ENCODE peak calls at places on chromosomes 16 and 17, in five cellular contexts. I, S, N, G and U are unnamed samples.

GRCh38 chr16:57186630-57187507 is 740 bp downstream of the RSPRY1 start:
- DNase-seq in G (no peak), N (peak), I (peak), S (no peak), U (no peak)

GRCh38 chr17:73288534-73289302 is 23.1 kb downstream of the CDC42EP4 start:
- DNase-seq in N (peak), G (peak), S (no peak), I (no peak), U (no peak)

GRCh38 chr16:54282202-54282922 is 4.2 kb downstream of the IRX3 start:
- DNase-seq in G (peak), N (peak), S (no peak), I (peak), U (no peak)

GRCh38 chr16:11024333-11025053 is 80.1 kb downstream of the CLEC16A start:
- DNase-seq in I (no peak), S (no peak), G (no peak), N (no peak), U (no peak)

GRCh38 chr17:7336240-7337175 is at the start of gene ACAP1:
- DNase-seq in N (no peak), S (peak), G (no peak), I (no peak), U (no peak)

GRCh38 chr16:58024673-58025350 is 742 bp upstream of the MMP15 start:
- DNase-seq in S (no peak), G (peak), N (peak), I (no peak), U (no peak)

GRCh38 chr17:69012895-69013805 is 47.6 kb downstream of the ABCA9 start:
- DNase-seq in I (no peak), G (no peak), N (no peak), S (no peak), U (no peak)

GRCh38 chr16:64061621-64062020 is 1060.2 kb downstream of the CDH11 start:
- DNase-seq in N (no peak), G (no peak), S (no peak), I (no peak), U (no peak)

GRCh38 chr16:72241930-72242329 is 70.0 kb upstream of the PMFBP1 start:
- DNase-seq in I (peak), N (peak), G (no peak), S (no peak), U (no peak)

GRCh38 chr16:10886739-10887269 is 9.8 kb downstream of the CIITA start:
- DNase-seq in N (no peak), S (no peak), G (no peak), I (no peak), U (no peak)

GRCh38 chr17:63844293-63844672 is 1.8 kb upstream of the SMARCD2 start:
- DNase-seq in S (no peak), I (no peak), N (no peak), G (peak), U (no peak)

GRCh38 chr17:41654134-41654907 is 29.9 kb upstream of the KRT17 start:
- DNase-seq in I (peak), G (peak), N (no peak), S (no peak), U (peak)

GRCh38 chr17:4753392-4753791 is 13.7 kb upstream of the CXCL16 start:
- DNase-seq in S (no peak), I (no peak), G (no peak), N (no peak), U (no peak)

GRCh38 chr17:8900626-8901585 is 33.4 kb upstream of the PIK3R6 start:
- DNase-seq in G (no peak), N (no peak), I (no peak), S (no peak), U (no peak)

GRCh38 chr17:35801583-35802224 is 6.3 kb upstream of the MMP28 start:
- DNase-seq in N (no peak), G (peak), S (no peak), I (no peak), U (no peak)

GRCh38 chr17:77779711-77780539 is 178.6 kb upstream of the TNRC6C start:
- DNase-seq in S (no peak), N (no peak), G (peak), I (no peak), U (no peak)

GRCh38 chr16:2835638-2836493 is 5.8 kb downstream of the ZG16B start:
- DNase-seq in I (peak), N (no peak), G (peak), S (no peak), U (peak)

GRCh38 chr16:24775455-24775854 is 46.0 kb downstream of the TNRC6A start:
- DNase-seq in N (no peak), G (no peak), I (no peak), S (no peak), U (no peak)

GRCh38 chr17:33288954-33289353 is 4.1 kb downstream of the ASIC2 start:
- DNase-seq in I (no peak), S (no peak), G (no peak), N (no peak), U (no peak)

GRCh38 chr17:43671075-43671692 is 9.5 kb upstream of the MEOX1 start:
- DNase-seq in N (no peak), G (no peak), S (no peak), I (no peak), U (no peak)

GRCh38 chr17:70080541-70081347 is 5.7 kb downstream of the KCNJ16 start:
- DNase-seq in N (no peak), G (no peak), I (no peak), S (no peak), U (no peak)

GRCh38 chr16:3950343-3951193 is 70.1 kb upstream of the CREBBP start:
- DNase-seq in I (peak), G (peak), N (peak), S (no peak), U (no peak)

GRCh38 chr16:5379948-5380347 is 282.4 kb upstream of the EEF2KMT start:
- DNase-seq in I (no peak), N (no peak), G (no peak), S (no peak), U (no peak)

GRCh38 chr16:86252596-86252995 is 257.7 kb upstream of the FOXF1 start:
- DNase-seq in I (no peak), S (no peak), G (no peak), N (no peak), U (no peak)

GRCh38 chr16:85826686-85827247 is 27.3 kb downstream of the COX4I1 start:
- DNase-seq in I (no peak), G (no peak), S (no peak), N (no peak), U (no peak)

GRCh38 chr16:72561-73537 is at the start of gene RHBDF1:
- DNase-seq in I (peak), S (no peak), G (peak), N (peak), U (no peak)

DNA sequence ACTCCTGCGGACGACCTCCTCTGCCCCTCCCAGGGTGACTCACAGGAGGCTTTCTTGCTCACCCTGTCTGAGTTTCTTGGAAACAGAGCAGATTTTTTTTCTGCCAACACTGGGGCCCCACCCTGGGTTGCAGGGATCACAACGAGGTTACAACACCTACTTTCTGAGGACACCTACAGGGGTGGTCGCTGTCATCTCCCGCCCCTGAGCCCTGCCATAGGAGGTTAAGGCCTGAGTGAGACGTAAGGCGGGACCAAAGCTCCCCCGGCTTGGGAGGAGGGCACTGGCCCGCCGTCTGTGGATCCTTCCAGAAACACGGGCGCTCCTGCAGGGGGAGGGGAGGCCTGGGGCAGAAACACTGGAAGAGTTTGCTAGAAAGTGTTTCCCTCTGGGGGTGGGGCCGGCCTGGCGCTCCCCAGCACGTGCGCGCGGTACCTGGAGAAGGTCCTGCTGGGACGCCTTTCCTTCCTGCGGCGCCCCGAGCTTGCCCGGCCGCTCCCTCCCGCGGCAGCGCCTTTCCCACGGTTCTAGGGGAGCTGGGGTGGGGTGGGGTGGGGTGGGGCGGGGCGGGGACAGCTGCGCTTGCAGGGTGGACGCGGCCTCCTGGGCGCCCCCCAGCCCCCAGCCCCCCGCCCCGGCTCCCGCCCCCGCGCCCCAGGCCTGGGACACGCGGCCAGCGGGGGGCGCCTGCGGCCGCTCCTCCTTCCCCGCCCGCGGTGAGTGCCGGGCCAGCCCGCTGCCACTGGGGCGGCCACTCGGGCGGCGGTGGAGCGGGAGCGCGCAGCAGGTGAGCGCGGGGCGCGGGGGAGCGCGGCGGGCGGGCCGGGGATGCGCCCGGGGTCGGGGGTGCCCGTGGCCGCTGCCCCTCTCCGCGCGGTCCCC is 20.7 kb upstream of the ADCY7 start:
- DNase-seq in N (peak), S (no peak), I (peak), G (no peak), U (peak)
- H3K27ac ChIP-seq in N (peak), S (no peak), I (peak), G (no peak), U (peak)

DNA sequence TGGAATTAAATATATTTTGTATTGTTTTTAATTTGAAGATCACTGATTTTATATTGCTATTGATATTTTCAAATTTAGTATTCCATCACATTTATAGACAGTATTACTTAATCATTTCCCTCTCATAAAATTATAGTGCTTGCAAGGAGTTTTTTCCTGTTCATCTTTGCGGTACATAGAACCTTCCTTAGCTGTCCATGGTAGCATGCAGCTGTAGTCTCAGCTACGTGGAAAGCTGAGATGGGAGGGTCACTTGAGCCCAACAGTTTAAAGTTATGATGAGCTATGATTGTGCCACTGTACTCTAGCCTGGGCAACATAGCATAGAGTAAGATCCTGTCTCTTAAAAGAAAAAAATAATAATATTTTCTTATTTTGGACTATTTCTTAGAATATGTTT is 215.8 kb upstream of the CHMP6 start:
- DNase-seq in S (no peak), G (no peak), I (no peak), N (no peak), U (no peak)
- H3K27ac ChIP-seq in S (no peak), G (peak), I (no peak), N (no peak), U (no peak)

DNA sequence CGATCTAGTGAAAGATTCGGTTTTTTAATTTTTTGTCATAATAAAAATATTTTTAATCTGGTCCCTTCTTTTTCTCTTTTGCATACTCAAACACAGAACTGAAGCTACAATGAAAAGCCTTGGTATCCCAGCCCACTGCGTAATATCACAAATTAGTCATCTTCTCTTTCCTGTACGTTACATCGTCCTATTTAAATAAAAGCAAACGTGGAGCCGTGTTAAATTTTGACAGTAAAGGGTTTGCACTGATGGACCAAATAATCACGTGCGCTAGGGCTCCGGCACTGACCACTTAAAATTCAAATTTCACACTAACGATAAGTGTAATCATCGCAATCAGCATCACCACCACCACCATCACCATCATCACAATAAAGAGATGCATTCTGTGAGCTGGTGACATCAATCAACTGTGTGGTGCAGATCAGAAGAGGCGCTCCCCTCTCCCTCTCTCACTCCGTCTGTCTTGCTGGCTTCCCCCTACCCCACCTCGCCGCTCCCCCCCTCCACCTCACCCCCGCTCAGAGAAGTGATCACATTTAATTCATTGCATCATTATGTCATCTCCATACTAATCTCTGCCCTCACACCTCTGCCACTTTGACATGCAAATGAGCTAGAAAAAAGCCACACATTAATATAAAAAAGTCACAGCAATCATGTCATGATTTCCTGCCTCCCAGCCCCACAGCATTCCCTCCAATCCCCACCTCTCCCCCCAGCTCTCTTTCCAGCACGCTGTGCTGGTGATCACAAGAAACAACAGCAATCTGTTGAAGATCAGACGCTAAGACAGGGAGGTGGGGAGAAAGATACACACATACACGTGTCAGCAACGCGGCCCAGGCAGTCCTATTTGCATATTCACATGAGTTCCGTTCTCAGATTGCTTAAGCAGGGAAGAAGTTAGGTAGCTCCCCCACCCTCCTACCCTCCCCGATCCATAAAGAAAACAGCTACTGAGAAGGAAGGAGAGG is 405.8 kb upstream of the PSMD7 start:
- DNase-seq in S (no peak), G (no peak), I (no peak), N (no peak), U (no peak)
- H3K27ac ChIP-seq in S (no peak), G (no peak), I (no peak), N (no peak), U (no peak)

GRCh38 chr16:27624154-27625049 is 74.5 kb downstream of the KATNIP start:
- DNase-seq in N (no peak), I (no peak), G (no peak), S (no peak), U (no peak)

GRCh38 chr16:27620533-27620932 is 70.6 kb downstream of the KATNIP start:
- DNase-seq in N (no peak), S (no peak), I (no peak), G (no peak), U (no peak)

GRCh38 chr16:27628216-27628945 is 78.4 kb downstream of the KATNIP start:
- DNase-seq in I (no peak), G (no peak), N (peak), S (no peak), U (no peak)

DNA sequence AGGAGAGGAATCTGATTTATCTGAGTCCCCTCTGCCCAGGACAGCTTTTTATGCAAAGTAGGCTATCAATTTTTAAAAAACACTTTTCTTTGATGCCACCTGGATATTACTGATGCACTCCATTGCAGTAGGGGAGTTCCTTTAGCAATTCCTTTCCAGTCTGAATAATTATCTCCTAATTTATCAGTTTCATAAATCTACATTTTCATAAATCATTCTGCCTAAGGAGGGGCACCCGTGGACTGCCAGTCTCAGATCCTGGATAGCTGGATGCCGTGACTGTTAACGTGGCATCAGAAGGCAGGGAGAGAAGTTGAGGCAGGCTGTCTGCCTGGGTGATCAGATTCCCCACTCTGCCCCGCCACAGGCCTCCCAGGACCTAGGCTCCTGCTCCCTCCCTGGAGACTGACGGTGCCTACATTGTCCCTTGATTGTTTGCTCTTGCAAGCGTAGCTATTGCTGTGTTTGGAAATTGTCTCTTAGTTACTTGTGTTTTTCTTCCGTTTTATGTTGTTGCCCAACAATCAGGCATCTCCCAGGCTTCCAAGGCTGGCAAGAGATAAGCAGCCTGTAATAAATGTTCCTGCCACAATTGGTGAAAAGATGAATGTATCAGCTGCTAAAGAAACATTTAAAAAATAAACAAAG is 75.2 kb downstream of the KATNIP start:
- DNase-seq in I (no peak), G (no peak), N (no peak), S (no peak), U (no peak)
- H3K27ac ChIP-seq in I (no peak), G (no peak), N (no peak), S (no peak), U (no peak)

DNA sequence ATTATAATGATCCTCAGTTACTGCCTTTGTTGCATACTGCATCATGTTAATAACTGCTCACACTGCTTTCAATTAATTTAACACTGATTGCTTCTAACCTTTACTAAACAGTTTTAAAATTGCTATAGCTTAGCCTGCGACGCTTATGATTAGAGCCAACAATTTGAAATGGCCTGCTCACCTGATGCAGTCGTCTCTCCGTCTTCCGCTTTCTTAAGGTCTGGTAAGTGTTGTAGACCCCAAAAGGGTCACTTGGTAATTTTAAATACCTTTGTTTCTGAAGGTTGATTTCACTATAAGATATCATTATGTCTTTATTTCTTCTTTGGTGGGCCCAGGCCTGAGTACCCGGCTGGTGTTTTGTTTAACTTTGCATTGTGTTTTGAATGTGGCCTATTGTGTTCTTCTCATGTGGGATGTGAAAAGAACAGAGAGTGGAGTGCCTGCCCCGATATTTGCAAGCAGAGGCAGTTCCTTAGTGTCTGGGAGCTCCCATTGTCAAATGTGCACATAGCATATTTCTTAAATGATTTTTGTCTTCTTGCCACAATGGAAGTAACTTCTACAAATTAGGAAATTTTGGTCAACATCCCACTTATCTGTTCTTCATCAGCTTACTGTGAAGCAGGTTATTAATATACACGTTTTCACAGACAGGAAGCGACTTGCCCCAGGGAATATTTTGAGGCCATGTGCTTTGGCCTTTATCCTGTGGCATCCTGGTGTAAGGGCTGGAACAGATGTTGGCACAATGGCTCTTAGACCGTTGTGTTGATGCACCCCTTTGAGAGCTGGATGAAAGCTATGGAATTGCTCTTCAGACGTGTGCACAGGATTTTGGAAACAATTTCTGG is 2.9 kb downstream of the PHKB start:
- DNase-seq in S (no peak), G (no peak), N (no peak), I (no peak), U (no peak)
- H3K27ac ChIP-seq in S (no peak), G (peak), N (no peak), I (no peak), U (peak)

GRCh38 chr16:31352344-31353115 is 2.4 kb upstream of the ITGAX start:
- DNase-seq in G (peak), N (no peak), I (no peak), S (no peak), U (no peak)

GRCh38 chr16:31354394-31355291 is at the start of gene ITGAX:
- DNase-seq in G (peak), N (no peak), S (peak), I (peak), U (peak)

GRCh38 chr16:31357324-31358156 is 2.6 kb downstream of the ITGAX start:
- DNase-seq in G (peak), N (no peak), S (no peak), I (no peak), U (no peak)

GRCh38 chr16:31356566-31357323 is 1.8 kb downstream of the ITGAX start:
- DNase-seq in I (no peak), G (peak), S (no peak), N (no peak), U (no peak)

DNA sequence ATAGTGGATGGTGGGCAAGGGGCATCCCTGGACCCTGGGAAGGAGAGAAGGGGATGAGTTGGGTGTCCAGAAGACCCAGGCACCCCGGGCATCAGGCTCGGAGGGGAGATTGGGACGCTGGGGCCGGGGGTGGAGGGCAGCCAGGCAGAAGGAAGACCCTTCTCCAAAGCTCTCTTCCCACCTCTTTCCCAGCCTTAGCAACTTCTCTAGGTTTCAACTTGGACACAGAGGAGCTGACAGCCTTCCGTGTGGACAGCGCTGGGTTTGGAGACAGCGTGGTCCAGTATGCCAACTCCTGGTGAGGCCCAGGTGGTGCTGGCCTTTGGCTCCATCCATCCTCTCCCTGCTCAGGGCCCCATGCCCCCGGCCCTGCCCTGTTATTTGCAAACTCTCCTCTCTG is 725 bp downstream of the ITGAX start:
- DNase-seq in N (no peak), I (no peak), G (peak), S (no peak), U (no peak)
- H3K27ac ChIP-seq in N (no peak), I (no peak), G (no peak), S (no peak), U (no peak)

GRCh38 chr16:15993946-15994665 is 44.7 kb downstream of the ABCC1 start:
- DNase-seq in I (no peak), N (no peak), S (no peak), G (peak), U (no peak)
- H3K27ac ChIP-seq in I (peak), N (no peak), S (no peak), G (peak), U (no peak)